ENCODE peak calls at places on chromosomes 2 and 18, in six cellular contexts. E is OCI-LY7; A is fibroblast of lung; M is CD8-positive, alpha-beta memory T cell; B is pancreas; Q is GM23248. Z is an unnamed sample. For H3K36me3 and H3K4me1, the result is how much of the 10 kb centered on the place peaks cover.

GRCh38 chr2:44954902-44955592 is 13.5 kb downstream of the SIX3 start:
- DNase-seq in E (no peak), A (no peak), M (no peak), B (no peak), Q (peak), Z (no peak)

GRCh38 chr2:23756593-23757292 is 170.2 kb downstream of the ATAD2B start:
- DNase-seq in E (no peak), A (no peak), M (no peak), B (no peak), Q (no peak), Z (no peak)

GRCh38 chr2:240893363-240893828 is 2.6 kb downstream of the MAB21L4 start:
- DNase-seq in E (peak), A (no peak), M (no peak), B (no peak), Q (peak), Z (no peak)

GRCh38 chr2:45009928-45010705 is 865 bp upstream of the SIX2 start:
- DNase-seq in E (no peak), A (peak), M (no peak), B (peak), Q (peak), Z (no peak)

GRCh38 chr2:39606585-39606984 is 59.1 kb upstream of the TMEM178A start:
- DNase-seq in E (no peak), A (no peak), M (no peak), B (no peak), Q (no peak), Z (no peak)

GRCh38 chr18:43303376-43303775 is 26.1 kb upstream of the SYT4 start:
- DNase-seq in E (no peak), A (no peak), M (no peak), B (no peak), Q (no peak), Z (no peak)

GRCh38 chr2:7860693-7861092 is 821.2 kb upstream of the ID2 start:
- DNase-seq in E (peak), A (peak), M (no peak), B (no peak), Q (peak), Z (no peak)

GRCh38 chr2:48356701-48357322 is 173.1 kb upstream of the STON1 start:
- DNase-seq in E (peak), A (peak), M (peak), B (no peak), Q (no peak), Z (peak)

GRCh38 chr2:111632661-111633060 is 251.3 kb downstream of the ANAPC1 start:
- DNase-seq in E (peak), A (peak), M (no peak), B (no peak), Q (no peak), Z (no peak)

GRCh38 chr18:41391616-41392610 is 563.1 kb upstream of the PIK3C3 start:
- DNase-seq in E (no peak), A (peak), M (no peak), B (peak), Q (peak), Z (no peak)

GRCh38 chr18:76518073-76518472 is 23.0 kb upstream of the ZNF516 start:
- DNase-seq in E (no peak), A (no peak), M (no peak), B (no peak), Q (no peak), Z (no peak)

GRCh38 chr2:30368258-30368657 is 78.8 kb upstream of the LCLAT1 start:
- DNase-seq in E (no peak), A (peak), M (no peak), B (peak), Q (peak), Z (no peak)

GRCh38 chr18:70243131-70243530 is 37.6 kb upstream of the RTTN start:
- DNase-seq in E (no peak), A (no peak), M (no peak), B (no peak), Q (no peak), Z (no peak)

GRCh38 chr2:73640537-73640936 is 1.7 kb downstream of the NAT8 start:
- DNase-seq in E (no peak), A (peak), M (no peak), B (no peak), Q (no peak), Z (no peak)

GRCh38 chr2:225030089-225030653 is 12.1 kb downstream of the DOCK10 start:
- DNase-seq in E (no peak), A (no peak), M (no peak), B (no peak), Q (no peak), Z (no peak)

GRCh38 chr18:21433436-21433835 is 167.1 kb downstream of the ESCO1 start:
- DNase-seq in E (no peak), A (no peak), M (no peak), B (no peak), Q (peak), Z (no peak)

GRCh38 chr2:8657423-8658062 is 24.3 kb upstream of the ID2 start:
- DNase-seq in E (no peak), A (no peak), M (no peak), B (no peak), Q (no peak), Z (no peak)

GRCh38 chr2:136141510-136142154 is 23.7 kb upstream of the CXCR4 start:
- DNase-seq in E (no peak), A (no peak), M (no peak), B (no peak), Q (no peak), Z (no peak)

GRCh38 chr2:144759746-144760145 is 239.8 kb upstream of the ZEB2 start:
- DNase-seq in E (no peak), A (no peak), M (no peak), B (no peak), Q (no peak), Z (no peak)

GRCh38 chr2:20596973-20597867 is 53.7 kb downstream of the HS1BP3 start:
- DNase-seq in E (no peak), A (peak), M (no peak), B (peak), Q (no peak), Z (no peak)
- H3K36me3 ChIP-seq in E (under half), A (under half), M (under half), B (under half), Q (under half), Z (under half)

DNA sequence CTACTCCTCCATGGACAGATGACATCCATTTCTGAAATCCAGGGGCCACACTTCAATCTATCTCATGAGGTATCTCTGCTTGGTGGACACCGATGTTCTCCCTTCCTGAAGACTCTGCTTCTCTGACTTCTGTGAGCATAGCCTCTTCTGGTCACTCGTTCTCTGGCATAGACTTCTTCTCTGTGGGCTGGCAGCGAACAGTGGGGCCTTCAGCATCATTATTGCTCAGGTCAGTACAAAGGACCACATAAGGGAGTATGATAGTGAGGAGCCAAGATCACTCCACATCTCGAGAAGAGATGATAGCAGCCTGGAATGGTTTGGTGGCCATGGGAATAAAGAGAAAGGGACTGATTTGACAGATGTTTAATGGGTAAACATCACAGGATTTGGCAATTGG is 8.0 kb upstream of the KCMF1 start:
- DNase-seq in E (no peak), A (no peak), M (no peak), B (no peak), Q (no peak), Z (no peak)
- H3K4me1 ChIP-seq in E (under half), A (under half), M (under half), B (under half), Q (under half), Z (under half)

GRCh38 chr2:217890445-217890844 is 112.3 kb downstream of the TNS1 start:
- DNase-seq in E (no peak), A (peak), M (no peak), B (no peak), Q (peak), Z (no peak)
- H3K36me3 ChIP-seq in E (under half), A (under half), M (under half), B (under half), Q (half or more), Z (under half)

DNA sequence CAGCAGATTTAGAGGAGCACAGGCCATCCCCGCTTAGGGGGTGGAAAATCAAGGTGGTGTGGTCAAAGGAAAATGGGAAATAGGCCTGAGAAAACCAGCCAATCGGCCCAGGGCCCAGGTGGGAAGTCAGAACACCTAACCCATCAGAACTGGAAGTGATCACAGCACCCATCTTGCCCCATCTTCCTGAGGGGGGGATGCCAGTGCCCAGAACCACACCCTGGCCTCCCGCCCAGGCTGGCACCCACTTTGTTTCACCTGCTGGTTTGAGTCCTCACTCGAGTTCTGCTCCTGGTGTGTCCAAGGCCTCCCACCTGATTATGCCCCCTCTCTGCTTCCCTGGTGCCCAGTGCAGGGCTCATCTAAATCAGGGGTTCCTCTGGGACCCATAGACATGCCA is 174.5 kb downstream of the TNS1 start:
- DNase-seq in E (no peak), A (no peak), M (no peak), B (no peak), Q (no peak), Z (no peak)
- H3K4me1 ChIP-seq in E (under half), A (under half), M (under half), B (under half), Q (under half), Z (under half)